ENCODE peak calls at places on chromosomes 13 and 19, in ten cellular contexts. One of them, this sample, is unnamed.

GRCh38 chr19:45601524-45602522 is at the start of gene GPR4:
- DNase-seq in CMK: no peak
- DNase-seq in MV-4-11: no peak
- DNase-seq in ascending aorta: no peak
- DNase-seq in stimulated activated CD8-positive, alpha-beta memory T cell treated with anti-CD3 and anti-CD28 coated beads, Interleukin-12 subunit alpha, Interleukin-12 subunit beta, amount 100 ng/mL, for 4 hours: no peak
- DNase-seq in heart right ventricle: peak
- DNase-seq in HT-29: no peak
- DNase-seq in HCEC 1CT: no peak
- DNase-seq in T follicular helper cell: no peak
- DNase-seq in GM10248: no peak
- DNase-seq in this sample: no peak

GRCh38 chr19:21256722-21257121 is 72.5 kb downstream of the ZNF708 start:
- DNase-seq in stimulated activated CD8-positive, alpha-beta memory T cell treated with anti-CD3 and anti-CD28 coated beads, Interleukin-12 subunit alpha, Interleukin-12 subunit beta, amount 100 ng/mL, for 4 hours: no peak
- DNase-seq in HT-29: peak
- DNase-seq in GM10248: no peak
- DNase-seq in heart right ventricle: no peak
- DNase-seq in HCEC 1CT: no peak
- DNase-seq in CMK: no peak
- DNase-seq in T follicular helper cell: no peak
- DNase-seq in MV-4-11: peak
- DNase-seq in ascending aorta: no peak
- DNase-seq in this sample: no peak

GRCh38 chr19:811007-811434 is 10.7 kb downstream of the PLPPR3 start:
- DNase-seq in MV-4-11: no peak
- DNase-seq in heart right ventricle: no peak
- DNase-seq in HT-29: no peak
- DNase-seq in CMK: no peak
- DNase-seq in ascending aorta: no peak
- DNase-seq in HCEC 1CT: no peak
- DNase-seq in GM10248: no peak
- DNase-seq in stimulated activated CD8-positive, alpha-beta memory T cell treated with anti-CD3 and anti-CD28 coated beads, Interleukin-12 subunit alpha, Interleukin-12 subunit beta, amount 100 ng/mL, for 4 hours: no peak
- DNase-seq in T follicular helper cell: no peak
- DNase-seq in this sample: no peak

GRCh38 chr13:48653074-48654054 is at the start of gene CYSLTR2:
- DNase-seq in T follicular helper cell: peak
- DNase-seq in stimulated activated CD8-positive, alpha-beta memory T cell treated with anti-CD3 and anti-CD28 coated beads, Interleukin-12 subunit alpha, Interleukin-12 subunit beta, amount 100 ng/mL, for 4 hours: no peak
- DNase-seq in MV-4-11: peak
- DNase-seq in GM10248: no peak
- DNase-seq in HT-29: no peak
- DNase-seq in HCEC 1CT: peak
- DNase-seq in CMK: no peak
- DNase-seq in heart right ventricle: no peak
- DNase-seq in ascending aorta: no peak
- DNase-seq in this sample: no peak

GRCh38 chr13:78430166-78430791 is 173.1 kb downstream of the POU4F1 start:
- DNase-seq in heart right ventricle: no peak
- DNase-seq in T follicular helper cell: no peak
- DNase-seq in stimulated activated CD8-positive, alpha-beta memory T cell treated with anti-CD3 and anti-CD28 coated beads, Interleukin-12 subunit alpha, Interleukin-12 subunit beta, amount 100 ng/mL, for 4 hours: no peak
- DNase-seq in HT-29: no peak
- DNase-seq in CMK: no peak
- DNase-seq in ascending aorta: no peak
- DNase-seq in GM10248: no peak
- DNase-seq in HCEC 1CT: no peak
- DNase-seq in MV-4-11: no peak
- DNase-seq in this sample: no peak

GRCh38 chr13:97700306-97700848 is 253.1 kb upstream of the IPO5 start:
- DNase-seq in heart right ventricle: no peak
- DNase-seq in HCEC 1CT: no peak
- DNase-seq in HT-29: no peak
- DNase-seq in ascending aorta: no peak
- DNase-seq in CMK: no peak
- DNase-seq in MV-4-11: no peak
- DNase-seq in T follicular helper cell: no peak
- DNase-seq in GM10248: no peak
- DNase-seq in stimulated activated CD8-positive, alpha-beta memory T cell treated with anti-CD3 and anti-CD28 coated beads, Interleukin-12 subunit alpha, Interleukin-12 subunit beta, amount 100 ng/mL, for 4 hours: no peak
- DNase-seq in this sample: no peak

GRCh38 chr19:30878456-30878855 is 470.8 kb downstream of the TSHZ3 start:
- DNase-seq in GM10248: no peak
- DNase-seq in MV-4-11: peak
- DNase-seq in HT-29: no peak
- DNase-seq in CMK: no peak
- DNase-seq in HCEC 1CT: no peak
- DNase-seq in stimulated activated CD8-positive, alpha-beta memory T cell treated with anti-CD3 and anti-CD28 coated beads, Interleukin-12 subunit alpha, Interleukin-12 subunit beta, amount 100 ng/mL, for 4 hours: no peak
- DNase-seq in T follicular helper cell: no peak
- DNase-seq in ascending aorta: no peak
- DNase-seq in heart right ventricle: no peak
- DNase-seq in this sample: no peak

GRCh38 chr13:109764474-109765292 is 21.7 kb downstream of the IRS2 start:
- DNase-seq in HCEC 1CT: peak
- DNase-seq in CMK: no peak
- DNase-seq in ascending aorta: no peak
- DNase-seq in GM10248: no peak
- DNase-seq in HT-29: no peak
- DNase-seq in MV-4-11: peak
- DNase-seq in T follicular helper cell: no peak
- DNase-seq in stimulated activated CD8-positive, alpha-beta memory T cell treated with anti-CD3 and anti-CD28 coated beads, Interleukin-12 subunit alpha, Interleukin-12 subunit beta, amount 100 ng/mL, for 4 hours: no peak
- DNase-seq in heart right ventricle: no peak
- DNase-seq in this sample: no peak

GRCh38 chr13:33069365-33069764 is 53.1 kb downstream of the KL start:
- DNase-seq in ascending aorta: no peak
- DNase-seq in HT-29: no peak
- DNase-seq in T follicular helper cell: no peak
- DNase-seq in GM10248: no peak
- DNase-seq in HCEC 1CT: peak
- DNase-seq in heart right ventricle: no peak
- DNase-seq in stimulated activated CD8-positive, alpha-beta memory T cell treated with anti-CD3 and anti-CD28 coated beads, Interleukin-12 subunit alpha, Interleukin-12 subunit beta, amount 100 ng/mL, for 4 hours: no peak
- DNase-seq in CMK: no peak
- DNase-seq in MV-4-11: peak
- DNase-seq in this sample: peak

GRCh38 chr19:51497666-51498065 is 3.9 kb downstream of the SIGLEC12 start:
- DNase-seq in stimulated activated CD8-positive, alpha-beta memory T cell treated with anti-CD3 and anti-CD28 coated beads, Interleukin-12 subunit alpha, Interleukin-12 subunit beta, amount 100 ng/mL, for 4 hours: no peak
- DNase-seq in heart right ventricle: no peak
- DNase-seq in MV-4-11: no peak
- DNase-seq in HCEC 1CT: no peak
- DNase-seq in T follicular helper cell: no peak
- DNase-seq in ascending aorta: no peak
- DNase-seq in HT-29: no peak
- DNase-seq in GM10248: no peak
- DNase-seq in CMK: no peak
- DNase-seq in this sample: no peak

GRCh38 chr13:83884141-83884540 is 1.9 kb upstream of the SLITRK1 start:
- DNase-seq in ascending aorta: no peak
- DNase-seq in heart right ventricle: no peak
- DNase-seq in GM10248: no peak
- DNase-seq in HCEC 1CT: peak
- DNase-seq in stimulated activated CD8-positive, alpha-beta memory T cell treated with anti-CD3 and anti-CD28 coated beads, Interleukin-12 subunit alpha, Interleukin-12 subunit beta, amount 100 ng/mL, for 4 hours: no peak
- DNase-seq in CMK: no peak
- DNase-seq in T follicular helper cell: no peak
- DNase-seq in MV-4-11: no peak
- DNase-seq in HT-29: no peak
- DNase-seq in this sample: no peak

GRCh38 chr13:22402682-22403081 is 731.8 kb downstream of the FGF9 start:
- DNase-seq in heart right ventricle: no peak
- DNase-seq in HT-29: no peak
- DNase-seq in MV-4-11: no peak
- DNase-seq in stimulated activated CD8-positive, alpha-beta memory T cell treated with anti-CD3 and anti-CD28 coated beads, Interleukin-12 subunit alpha, Interleukin-12 subunit beta, amount 100 ng/mL, for 4 hours: no peak
- DNase-seq in GM10248: no peak
- DNase-seq in ascending aorta: no peak
- DNase-seq in T follicular helper cell: no peak
- DNase-seq in HCEC 1CT: no peak
- DNase-seq in CMK: no peak
- DNase-seq in this sample: no peak

GRCh38 chr19:13154241-13154778 is 4.1 kb downstream of the IER2 start:
- DNase-seq in ascending aorta: peak
- DNase-seq in T follicular helper cell: no peak
- DNase-seq in CMK: peak
- DNase-seq in HCEC 1CT: peak
- DNase-seq in heart right ventricle: peak
- DNase-seq in HT-29: peak
- DNase-seq in MV-4-11: peak
- DNase-seq in GM10248: peak
- DNase-seq in stimulated activated CD8-positive, alpha-beta memory T cell treated with anti-CD3 and anti-CD28 coated beads, Interleukin-12 subunit alpha, Interleukin-12 subunit beta, amount 100 ng/mL, for 4 hours: peak
- DNase-seq in this sample: peak

GRCh38 chr13:25584975-25585374 is 213.2 kb downstream of the ATP8A2 start:
- DNase-seq in T follicular helper cell: no peak
- DNase-seq in HCEC 1CT: no peak
- DNase-seq in MV-4-11: no peak
- DNase-seq in GM10248: no peak
- DNase-seq in HT-29: no peak
- DNase-seq in stimulated activated CD8-positive, alpha-beta memory T cell treated with anti-CD3 and anti-CD28 coated beads, Interleukin-12 subunit alpha, Interleukin-12 subunit beta, amount 100 ng/mL, for 4 hours: no peak
- DNase-seq in heart right ventricle: no peak
- DNase-seq in CMK: no peak
- DNase-seq in ascending aorta: no peak
- DNase-seq in this sample: no peak

GRCh38 chr19:4295972-4296771 is 6.0 kb downstream of the TMIGD2 start:
- DNase-seq in CMK: no peak
- DNase-seq in MV-4-11: no peak
- DNase-seq in GM10248: no peak
- DNase-seq in T follicular helper cell: no peak
- DNase-seq in stimulated activated CD8-positive, alpha-beta memory T cell treated with anti-CD3 and anti-CD28 coated beads, Interleukin-12 subunit alpha, Interleukin-12 subunit beta, amount 100 ng/mL, for 4 hours: no peak
- DNase-seq in HCEC 1CT: no peak
- DNase-seq in ascending aorta: no peak
- DNase-seq in HT-29: no peak
- DNase-seq in heart right ventricle: no peak
- DNase-seq in this sample: no peak

GRCh38 chr19:801861-802496 is 4.7 kb downstream of the PTBP1 start:
- DNase-seq in ascending aorta: no peak
- DNase-seq in T follicular helper cell: no peak
- DNase-seq in MV-4-11: no peak
- DNase-seq in HCEC 1CT: no peak
- DNase-seq in stimulated activated CD8-positive, alpha-beta memory T cell treated with anti-CD3 and anti-CD28 coated beads, Interleukin-12 subunit alpha, Interleukin-12 subunit beta, amount 100 ng/mL, for 4 hours: no peak
- DNase-seq in GM10248: no peak
- DNase-seq in CMK: no peak
- DNase-seq in HT-29: no peak
- DNase-seq in heart right ventricle: no peak
- DNase-seq in this sample: no peak

GRCh38 chr13:97333983-97334382 is 100.0 kb upstream of the RAP2A start:
- DNase-seq in heart right ventricle: no peak
- DNase-seq in HCEC 1CT: no peak
- DNase-seq in T follicular helper cell: no peak
- DNase-seq in MV-4-11: no peak
- DNase-seq in GM10248: no peak
- DNase-seq in stimulated activated CD8-positive, alpha-beta memory T cell treated with anti-CD3 and anti-CD28 coated beads, Interleukin-12 subunit alpha, Interleukin-12 subunit beta, amount 100 ng/mL, for 4 hours: no peak
- DNase-seq in ascending aorta: no peak
- DNase-seq in CMK: no peak
- DNase-seq in HT-29: no peak
- DNase-seq in this sample: no peak

GRCh38 chr19:55702131-55702627 is 27.2 kb downstream of the EPN1 start:
- DNase-seq in stimulated activated CD8-positive, alpha-beta memory T cell treated with anti-CD3 and anti-CD28 coated beads, Interleukin-12 subunit alpha, Interleukin-12 subunit beta, amount 100 ng/mL, for 4 hours: no peak
- DNase-seq in HCEC 1CT: no peak
- DNase-seq in GM10248: no peak
- DNase-seq in heart right ventricle: no peak
- DNase-seq in MV-4-11: no peak
- DNase-seq in CMK: peak
- DNase-seq in T follicular helper cell: no peak
- DNase-seq in HT-29: no peak
- DNase-seq in ascending aorta: no peak
- DNase-seq in this sample: no peak

GRCh38 chr19:58439576-58440554 is at the start of gene ZNF132:
- DNase-seq in CMK: peak
- DNase-seq in HT-29: no peak
- DNase-seq in GM10248: peak
- DNase-seq in T follicular helper cell: peak
- DNase-seq in ascending aorta: peak
- DNase-seq in heart right ventricle: peak
- DNase-seq in MV-4-11: peak
- DNase-seq in HCEC 1CT: peak
- DNase-seq in stimulated activated CD8-positive, alpha-beta memory T cell treated with anti-CD3 and anti-CD28 coated beads, Interleukin-12 subunit alpha, Interleukin-12 subunit beta, amount 100 ng/mL, for 4 hours: peak
- DNase-seq in this sample: peak

GRCh38 chr19:12611361-12611699 is 610 bp downstream of the ZNF791 start:
- DNase-seq in heart right ventricle: peak
- DNase-seq in T follicular helper cell: no peak
- DNase-seq in ascending aorta: peak
- DNase-seq in HCEC 1CT: peak
- DNase-seq in MV-4-11: peak
- DNase-seq in CMK: no peak
- DNase-seq in GM10248: no peak
- DNase-seq in stimulated activated CD8-positive, alpha-beta memory T cell treated with anti-CD3 and anti-CD28 coated beads, Interleukin-12 subunit alpha, Interleukin-12 subunit beta, amount 100 ng/mL, for 4 hours: no peak
- DNase-seq in HT-29: peak
- DNase-seq in this sample: no peak

GRCh38 chr19:39032164-39032918 is at the start of gene FBXO27:
- DNase-seq in CMK: no peak
- DNase-seq in HCEC 1CT: no peak
- DNase-seq in GM10248: no peak
- DNase-seq in ascending aorta: no peak
- DNase-seq in HT-29: no peak
- DNase-seq in heart right ventricle: peak
- DNase-seq in MV-4-11: no peak
- DNase-seq in stimulated activated CD8-positive, alpha-beta memory T cell treated with anti-CD3 and anti-CD28 coated beads, Interleukin-12 subunit alpha, Interleukin-12 subunit beta, amount 100 ng/mL, for 4 hours: no peak
- DNase-seq in T follicular helper cell: no peak
- DNase-seq in this sample: peak

GRCh38 chr13:43872181-43872580 is 7.4 kb downstream of the CCDC122 start:
- DNase-seq in HCEC 1CT: no peak
- DNase-seq in ascending aorta: no peak
- DNase-seq in HT-29: no peak
- DNase-seq in stimulated activated CD8-positive, alpha-beta memory T cell treated with anti-CD3 and anti-CD28 coated beads, Interleukin-12 subunit alpha, Interleukin-12 subunit beta, amount 100 ng/mL, for 4 hours: no peak
- DNase-seq in MV-4-11: no peak
- DNase-seq in GM10248: no peak
- DNase-seq in T follicular helper cell: no peak
- DNase-seq in heart right ventricle: no peak
- DNase-seq in CMK: no peak
- DNase-seq in this sample: no peak

GRCh38 chr19:11995174-11995573 is 30.3 kb downstream of the ZNF763 start:
- DNase-seq in HCEC 1CT: no peak
- DNase-seq in CMK: no peak
- DNase-seq in GM10248: no peak
- DNase-seq in MV-4-11: no peak
- DNase-seq in HT-29: no peak
- DNase-seq in T follicular helper cell: no peak
- DNase-seq in stimulated activated CD8-positive, alpha-beta memory T cell treated with anti-CD3 and anti-CD28 coated beads, Interleukin-12 subunit alpha, Interleukin-12 subunit beta, amount 100 ng/mL, for 4 hours: no peak
- DNase-seq in ascending aorta: no peak
- DNase-seq in heart right ventricle: no peak
- DNase-seq in this sample: no peak

GRCh38 chr13:113016526-113017295 is 47.7 kb downstream of the MCF2L start:
- DNase-seq in MV-4-11: no peak
- DNase-seq in stimulated activated CD8-positive, alpha-beta memory T cell treated with anti-CD3 and anti-CD28 coated beads, Interleukin-12 subunit alpha, Interleukin-12 subunit beta, amount 100 ng/mL, for 4 hours: no peak
- DNase-seq in HCEC 1CT: no peak
- DNase-seq in GM10248: no peak
- DNase-seq in CMK: no peak
- DNase-seq in T follicular helper cell: no peak
- DNase-seq in HT-29: no peak
- DNase-seq in heart right ventricle: peak
- DNase-seq in ascending aorta: no peak
- DNase-seq in this sample: no peak

GRCh38 chr19:55117063-55117635 is 288 bp downstream of the PPP1R12C start:
- DNase-seq in T follicular helper cell: peak
- DNase-seq in stimulated activated CD8-positive, alpha-beta memory T cell treated with anti-CD3 and anti-CD28 coated beads, Interleukin-12 subunit alpha, Interleukin-12 subunit beta, amount 100 ng/mL, for 4 hours: no peak
- DNase-seq in MV-4-11: no peak
- DNase-seq in CMK: no peak
- DNase-seq in HT-29: no peak
- DNase-seq in ascending aorta: no peak
- DNase-seq in GM10248: no peak
- DNase-seq in heart right ventricle: peak
- DNase-seq in HCEC 1CT: no peak
- DNase-seq in this sample: no peak

GRCh38 chr19:47363758-47364529 is 14.8 kb downstream of the DHX34 start:
- DNase-seq in heart right ventricle: no peak
- DNase-seq in CMK: no peak
- DNase-seq in MV-4-11: peak
- DNase-seq in HCEC 1CT: peak
- DNase-seq in T follicular helper cell: no peak
- DNase-seq in stimulated activated CD8-positive, alpha-beta memory T cell treated with anti-CD3 and anti-CD28 coated beads, Interleukin-12 subunit alpha, Interleukin-12 subunit beta, amount 100 ng/mL, for 4 hours: no peak
- DNase-seq in ascending aorta: no peak
- DNase-seq in HT-29: peak
- DNase-seq in GM10248: no peak
- DNase-seq in this sample: no peak

GRCh38 chr19:576768-577438 is 4.5 kb downstream of the BSG start:
- DNase-seq in GM10248: no peak
- DNase-seq in HCEC 1CT: no peak
- DNase-seq in stimulated activated CD8-positive, alpha-beta memory T cell treated with anti-CD3 and anti-CD28 coated beads, Interleukin-12 subunit alpha, Interleukin-12 subunit beta, amount 100 ng/mL, for 4 hours: no peak
- DNase-seq in ascending aorta: no peak
- DNase-seq in MV-4-11: peak
- DNase-seq in HT-29: no peak
- DNase-seq in T follicular helper cell: no peak
- DNase-seq in heart right ventricle: no peak
- DNase-seq in CMK: no peak
- DNase-seq in this sample: no peak